ENCODE peak calls at places on chromosomes 3 and 15, in four cellular contexts. A is tibial nerve, G is mesendoderm, Z is ascending aorta. H is an unnamed sample.
A peak's percentile ranks its signal among the peaks of the same experiment; 100 is the strongest.

GRCh38 chr15:80744826-80745225 is 34.3 kb upstream of the CEMIP start:
- DNase-seq in G (no peak), Z (no peak), A (no peak), H (no peak)

GRCh38 chr3:12451481-12451880 is 32.8 kb upstream of the TSEN2 start:
- DNase-seq in Z (no peak), A (no peak), G (no peak), H (no peak)

GRCh38 chr15:56786966-56787365 is 53.7 kb upstream of the ZNF280D start:
- DNase-seq in G (no peak), Z (no peak), A (no peak), H (no peak)

GRCh38 chr3:122005033-122005565 is 16.9 kb downstream of the ILDR1 start:
- DNase-seq in A (no peak), G (peak; percentile 71), Z (no peak), H (no peak)

GRCh38 chr3:33975463-33975862 is 177.0 kb downstream of the PDCD6IP start:
- DNase-seq in G (no peak), Z (no peak), A (no peak), H (no peak)

GRCh38 chr15:60647246-60647645 is 168.3 kb upstream of the ICE2 start:
- DNase-seq in A (no peak), Z (no peak), G (no peak), H (no peak)

GRCh38 chr3:107969994-107970896 is 120.6 kb downstream of the CD47 start:
- DNase-seq in Z (no peak), A (no peak), G (no peak), H (peak; percentile 45)

GRCh38 chr15:29268706-29269484 is 727 bp downstream of the NSMCE3 start:
- DNase-seq in G (peak; percentile 66), A (peak; percentile 33), Z (peak; percentile 11), H (peak; percentile 62)

GRCh38 chr3:15368561-15369135 is 36.3 kb upstream of the SH3BP5 start:
- DNase-seq in Z (no peak), G (no peak), A (no peak), H (no peak)

GRCh38 chr15:88648357-88649214 is 9.8 kb downstream of the ISG20 start:
- DNase-seq in G (no peak), Z (peak; percentile 4), A (peak; percentile 6), H (no peak)

GRCh38 chr3:42456211-42456610 is 45.8 kb upstream of the LYZL4 start:
- DNase-seq in Z (no peak), G (no peak), A (no peak), H (no peak)

GRCh38 chr15:51200791-51201190 is 106.1 kb upstream of the TNFAIP8L3 start:
- DNase-seq in Z (no peak), G (no peak), A (no peak), H (no peak)

GRCh38 chr3:90036931-90037330 is 929.5 kb downstream of the EPHA3 start:
- DNase-seq in Z (no peak), G (no peak), A (no peak), H (no peak)

GRCh38 chr3:177037241-177037640 is 160.0 kb downstream of the TBL1XR1 start:
- DNase-seq in A (no peak), Z (no peak), G (no peak), H (no peak)

GRCh38 chr15:40859206-40859851 is 14.7 kb downstream of the RHOV start:
- DNase-seq in G (peak; percentile 93), A (peak; percentile 47), Z (no peak), H (peak; percentile 67)

GRCh38 chr3:101964861-101965260 is 115.5 kb downstream of the NFKBIZ start:
- DNase-seq in Z (no peak), G (peak; percentile 7), A (no peak), H (peak; percentile 49)

GRCh38 chr15:29938701-29939340 is 116.6 kb upstream of the TJP1 start:
- DNase-seq in G (peak; percentile 32), Z (no peak), A (no peak), H (no peak)

GRCh38 chr3:4503050-4503449 is 9.9 kb downstream of the ITPR1 start:
- DNase-seq in A (no peak), Z (no peak), G (no peak), H (no peak)

GRCh38 chr15:42670441-42670840 is 66.5 kb downstream of the CDAN1 start:
- DNase-seq in A (no peak), Z (no peak), G (no peak), H (no peak)

GRCh38 chr3:95721938-95722337 is 1092.5 kb upstream of the EPHA6 start:
- DNase-seq in G (peak; percentile 5), Z (no peak), A (no peak), H (no peak)

GRCh38 chr3:152302521-152303021 is 33.8 kb downstream of the MBNL1 start:
- DNase-seq in Z (no peak), A (no peak), G (no peak), H (peak; percentile 71)

GRCh38 chr3:184602406-184603155 is 41.0 kb downstream of the EPHB3 start:
- DNase-seq in G (peak; percentile 75), A (no peak), Z (no peak), H (peak; percentile 72)

GRCh38 chr3:46913644-46914043 is 36.1 kb downstream of the PTH1R start:
- DNase-seq in G (no peak), A (no peak), Z (no peak), H (peak; percentile 60)

GRCh38 chr15:60223161-60223560 is 174.6 kb downstream of the ANXA2 start:
- DNase-seq in A (no peak), G (no peak), Z (no peak), H (no peak)

GRCh38 chr15:77083381-77084160 is 12.7 kb upstream of the TSPAN3 start:
- DNase-seq in Z (peak; percentile 33), G (peak; percentile 92), A (peak; percentile 18), H (peak; percentile 84)

GRCh38 chr3:126716057-126716456 is 12.0 kb downstream of the CHCHD6 start:
- DNase-seq in Z (no peak), G (no peak), A (no peak), H (no peak)

GRCh38 chr15:71002321-71002720 is 109.7 kb downstream of the LRRC49 start:
- DNase-seq in Z (no peak), G (no peak), A (no peak), H (no peak)

GRCh38 chr3:11591401-11592266 is 52.1 kb downstream of the VGLL4 start:
- DNase-seq in G (peak; percentile 98), Z (no peak), A (peak; percentile 67), H (peak; percentile 89)

GRCh38 chr3:57986261-57986660 is 22.0 kb upstream of the FLNB start:
- DNase-seq in Z (no peak), G (no peak), A (no peak), H (no peak)
- H3K4me1 ChIP-seq in Z (no peaks in the 10 kb centered on the region), G (peaks cover 7% of the 10 kb centered on the region), A (no peaks in the 10 kb centered on the region), H (peaks cover 10% of the 10 kb centered on the region)

GRCh38 chr3:31357451-31357850 is 175.3 kb upstream of the STT3B start:
- DNase-seq in Z (no peak), A (no peak), G (no peak), H (no peak)

GRCh38 chr3:31354373-31354772 is 178.4 kb upstream of the STT3B start:
- DNase-seq in A (no peak), G (no peak), Z (no peak), H (no peak)

GRCh38 chr3:31356941-31357340 is 175.8 kb upstream of the STT3B start:
- DNase-seq in Z (no peak), A (peak; percentile 14), G (peak; percentile 48), H (no peak)

GRCh38 chr3:31350307-31350706 is 182.4 kb upstream of the STT3B start:
- DNase-seq in Z (no peak), G (no peak), A (no peak), H (no peak)

GRCh38 chr3:31353166-31353565 is 179.6 kb upstream of the STT3B start:
- DNase-seq in G (no peak), Z (no peak), A (no peak), H (no peak)
- H3K4me1 ChIP-seq in G (no peaks in the 10 kb centered on the region), Z (no peaks in the 10 kb centered on the region), A (no peaks in the 10 kb centered on the region), H (no peaks in the 10 kb centered on the region)

GRCh38 chr3:134419966-134420321 is 45.7 kb upstream of the AMOTL2 start:
- DNase-seq in Z (no peak), G (no peak), A (no peak), H (no peak)
- H3K4me1 ChIP-seq in Z (no peaks in the 10 kb centered on the region), G (no peaks in the 10 kb centered on the region), A (no peaks in the 10 kb centered on the region), H (no peaks in the 10 kb centered on the region)

GRCh38 chr3:195570912-195571311 is 12.8 kb downstream of the APOD start:
- DNase-seq in G (no peak), Z (no peak), A (no peak), H (no peak)
- H3K4me1 ChIP-seq in G (no peaks in the 10 kb centered on the region), Z (no peaks in the 10 kb centered on the region), A (no peaks in the 10 kb centered on the region), H (peaks cover 5% of the 10 kb centered on the region)

GRCh38 chr3:55698826-55699225 is 211.7 kb upstream of the WNT5A start:
- DNase-seq in A (no peak), Z (no peak), G (peak; percentile 36), H (no peak)
- H3K4me1 ChIP-seq in A (no peaks in the 10 kb centered on the region), Z (no peaks in the 10 kb centered on the region), G (peaks cover 5% of the 10 kb centered on the region), H (no peaks in the 10 kb centered on the region)